ENCODE peak calls at places on chromosomes 2 and 18, in five cellular contexts. One of them, this sample, is unnamed.

GRCh38 chr18:48573632-48574293 is 34.9 kb downstream of the CTIF start:
- DNase-seq in astrocyte of the spinal cord: no peak
- DNase-seq in posterior vena cava: no peak
- DNase-seq in NCI-H774: no peak
- DNase-seq in left ventricle myocardium superior: no peak
- DNase-seq in this sample: no peak

GRCh38 chr2:173076557-173077345 is 1.1 kb downstream of the MAP3K20 start:
- DNase-seq in astrocyte of the spinal cord: peak; percentile 79
- DNase-seq in posterior vena cava: peak; percentile 87
- DNase-seq in NCI-H774: no peak
- DNase-seq in left ventricle myocardium superior: peak; percentile 70
- DNase-seq in this sample: peak; percentile 64

GRCh38 chr2:26299488-26300092 is 46.4 kb upstream of the SELENOI start:
- DNase-seq in astrocyte of the spinal cord: peak; percentile 84
- DNase-seq in posterior vena cava: no peak
- DNase-seq in NCI-H774: no peak
- DNase-seq in left ventricle myocardium superior: no peak
- DNase-seq in this sample: no peak

GRCh38 chr2:238231251-238231793 is 8.5 kb downstream of the HES6 start:
- DNase-seq in astrocyte of the spinal cord: peak; percentile 62
- DNase-seq in posterior vena cava: peak; percentile 91
- DNase-seq in NCI-H774: no peak
- DNase-seq in left ventricle myocardium superior: peak; percentile 87
- DNase-seq in this sample: peak; percentile 82

GRCh38 chr2:76748581-76749296 is 773.4 kb downstream of the LRRTM4 start:
- DNase-seq in astrocyte of the spinal cord: no peak
- DNase-seq in posterior vena cava: no peak
- DNase-seq in NCI-H774: no peak
- DNase-seq in left ventricle myocardium superior: no peak
- DNase-seq in this sample: no peak

GRCh38 chr2:35468271-35468670 is 887.3 kb upstream of the CRIM1 start:
- DNase-seq in astrocyte of the spinal cord: peak; percentile 19
- DNase-seq in posterior vena cava: no peak
- DNase-seq in NCI-H774: no peak
- DNase-seq in left ventricle myocardium superior: no peak
- DNase-seq in this sample: no peak

GRCh38 chr2:205868773-205869333 is 186.6 kb downstream of the NRP2 start:
- DNase-seq in astrocyte of the spinal cord: peak; percentile 88
- DNase-seq in posterior vena cava: no peak
- DNase-seq in NCI-H774: no peak
- DNase-seq in left ventricle myocardium superior: no peak
- DNase-seq in this sample: no peak

GRCh38 chr2:131542438-131543384 is 15.0 kb downstream of the CCDC74A start:
- DNase-seq in astrocyte of the spinal cord: no peak
- DNase-seq in posterior vena cava: no peak
- DNase-seq in NCI-H774: no peak
- DNase-seq in left ventricle myocardium superior: no peak
- DNase-seq in this sample: no peak

GRCh38 chr2:226795281-226796011 is 4.2 kb downstream of the IRS1 start:
- DNase-seq in astrocyte of the spinal cord: peak; percentile 42
- DNase-seq in posterior vena cava: peak; percentile 81
- DNase-seq in NCI-H774: no peak
- DNase-seq in left ventricle myocardium superior: peak; percentile 49
- DNase-seq in this sample: peak; percentile 35

GRCh38 chr2:44233450-44234128 is 41.7 kb upstream of the SLC3A1 start:
- DNase-seq in astrocyte of the spinal cord: peak; percentile 72
- DNase-seq in posterior vena cava: no peak
- DNase-seq in NCI-H774: peak; percentile 43
- DNase-seq in left ventricle myocardium superior: no peak
- DNase-seq in this sample: no peak

GRCh38 chr2:240999873-241000541 is 1.6 kb downstream of the SNED1 start:
- DNase-seq in astrocyte of the spinal cord: no peak
- DNase-seq in posterior vena cava: peak; percentile 66
- DNase-seq in NCI-H774: no peak
- DNase-seq in left ventricle myocardium superior: no peak
- DNase-seq in this sample: peak; percentile 20

GRCh38 chr2:56940054-56940453 is 756.3 kb downstream of the CCDC85A start:
- DNase-seq in astrocyte of the spinal cord: no peak
- DNase-seq in posterior vena cava: no peak
- DNase-seq in NCI-H774: no peak
- DNase-seq in left ventricle myocardium superior: no peak
- DNase-seq in this sample: no peak

GRCh38 chr2:223591596-223591995 is 10.6 kb downstream of the SCG2 start:
- DNase-seq in astrocyte of the spinal cord: peak; percentile 31
- DNase-seq in posterior vena cava: no peak
- DNase-seq in NCI-H774: peak; percentile 54
- DNase-seq in left ventricle myocardium superior: no peak
- DNase-seq in this sample: no peak

GRCh38 chr18:13222371-13223281 is 4.1 kb downstream of the LDLRAD4 start:
- DNase-seq in astrocyte of the spinal cord: peak; percentile 25
- DNase-seq in posterior vena cava: peak; percentile 94
- DNase-seq in NCI-H774: peak; percentile 66
- DNase-seq in left ventricle myocardium superior: peak; percentile 86
- DNase-seq in this sample: peak; percentile 78

GRCh38 chr2:25301453-25302352 is 40.0 kb downstream of the DNMT3A start:
- DNase-seq in astrocyte of the spinal cord: peak; percentile 85
- DNase-seq in posterior vena cava: no peak
- DNase-seq in NCI-H774: no peak
- DNase-seq in left ventricle myocardium superior: no peak
- DNase-seq in this sample: no peak

GRCh38 chr2:74003494-74004211 is 18.9 kb downstream of the TET3 start:
- DNase-seq in astrocyte of the spinal cord: peak; percentile 46
- DNase-seq in posterior vena cava: no peak
- DNase-seq in NCI-H774: no peak
- DNase-seq in left ventricle myocardium superior: no peak
- DNase-seq in this sample: peak; percentile 67

GRCh38 chr2:241808701-241809382 is at the start of gene NEU4:
- DNase-seq in astrocyte of the spinal cord: no peak
- DNase-seq in posterior vena cava: peak; percentile 78
- DNase-seq in NCI-H774: no peak
- DNase-seq in left ventricle myocardium superior: peak; percentile 28
- DNase-seq in this sample: peak; percentile 13

GRCh38 chr2:227615181-227615580 is 541 bp upstream of the SCYGR3 start:
- DNase-seq in astrocyte of the spinal cord: no peak
- DNase-seq in posterior vena cava: no peak
- DNase-seq in NCI-H774: no peak
- DNase-seq in left ventricle myocardium superior: no peak
- DNase-seq in this sample: no peak

GRCh38 chr2:189037518-189037917 is 63.3 kb downstream of the COL3A1 start:
- DNase-seq in astrocyte of the spinal cord: peak; percentile 68
- DNase-seq in posterior vena cava: no peak
- DNase-seq in NCI-H774: no peak
- DNase-seq in left ventricle myocardium superior: no peak
- DNase-seq in this sample: no peak

GRCh38 chr18:46445914-46446313 is 211.1 kb downstream of the LOXHD1 start:
- DNase-seq in astrocyte of the spinal cord: no peak
- DNase-seq in posterior vena cava: no peak
- DNase-seq in NCI-H774: no peak
- DNase-seq in left ventricle myocardium superior: no peak
- DNase-seq in this sample: no peak

GRCh38 chr2:29397039-29397438 is 281.8 kb downstream of the CLIP4 start:
- DNase-seq in astrocyte of the spinal cord: no peak
- DNase-seq in posterior vena cava: no peak
- DNase-seq in NCI-H774: no peak
- DNase-seq in left ventricle myocardium superior: no peak
- DNase-seq in this sample: no peak